ENCODE peak calls at places on chromosome 15, in ten cellular contexts. One of them, this sample, is unnamed.

GRCh38 chr15:33215941-33216872 is 21.7 kb upstream of the FMN1 start:
- DNase-seq in body of pancreas: no peak
- DNase-seq in IMR-90: peak; percentile 24
- DNase-seq in heart left ventricle: no peak
- DNase-seq in Peyer's patch: no peak
- DNase-seq in endothelial cell of umbilical vein: peak; percentile 31
- DNase-seq in transverse colon: no peak
- DNase-seq in spleen: no peak
- DNase-seq in K562: peak; percentile 16
- DNase-seq in tibial nerve: no peak
- DNase-seq in this sample: no peak

GRCh38 chr15:78023081-78023665 is 54.3 kb downstream of the TBC1D2B start:
- DNase-seq in body of pancreas: no peak
- DNase-seq in IMR-90: no peak
- DNase-seq in heart left ventricle: no peak
- DNase-seq in Peyer's patch: no peak
- DNase-seq in endothelial cell of umbilical vein: no peak
- DNase-seq in transverse colon: no peak
- DNase-seq in spleen: no peak
- DNase-seq in K562: no peak
- DNase-seq in tibial nerve: no peak
- DNase-seq in this sample: no peak

GRCh38 chr15:71443538-71443937 is 328.3 kb downstream of the THSD4 start:
- DNase-seq in body of pancreas: peak; percentile 66
- DNase-seq in IMR-90: peak; percentile 51
- DNase-seq in heart left ventricle: peak; percentile 42
- DNase-seq in Peyer's patch: peak; percentile 73
- DNase-seq in endothelial cell of umbilical vein: peak; percentile 55
- DNase-seq in transverse colon: peak; percentile 62
- DNase-seq in spleen: no peak
- DNase-seq in K562: peak; percentile 56
- DNase-seq in tibial nerve: peak; percentile 30
- DNase-seq in this sample: peak; percentile 68

GRCh38 chr15:82999905-83000671 is 11.4 kb downstream of the C15orf40 start:
- DNase-seq in body of pancreas: peak; percentile 59
- DNase-seq in IMR-90: peak; percentile 69
- DNase-seq in heart left ventricle: no peak
- DNase-seq in Peyer's patch: no peak
- DNase-seq in endothelial cell of umbilical vein: peak; percentile 71
- DNase-seq in transverse colon: no peak
- DNase-seq in spleen: no peak
- DNase-seq in K562: peak; percentile 27
- DNase-seq in tibial nerve: no peak
- DNase-seq in this sample: no peak

GRCh38 chr15:81754078-81754477 is 291.7 kb downstream of the MEX3B start:
- DNase-seq in body of pancreas: no peak
- DNase-seq in IMR-90: no peak
- DNase-seq in heart left ventricle: no peak
- DNase-seq in Peyer's patch: no peak
- DNase-seq in endothelial cell of umbilical vein: no peak
- DNase-seq in transverse colon: no peak
- DNase-seq in spleen: no peak
- DNase-seq in K562: no peak
- DNase-seq in tibial nerve: no peak
- DNase-seq in this sample: no peak

GRCh38 chr15:96416934-96417759 is 86.6 kb downstream of the NR2F2 start:
- DNase-seq in body of pancreas: no peak
- DNase-seq in IMR-90: peak; percentile 4
- DNase-seq in heart left ventricle: no peak
- DNase-seq in Peyer's patch: no peak
- DNase-seq in endothelial cell of umbilical vein: peak; percentile 47
- DNase-seq in transverse colon: no peak
- DNase-seq in spleen: no peak
- DNase-seq in K562: no peak
- DNase-seq in tibial nerve: no peak
- DNase-seq in this sample: no peak

GRCh38 chr15:68313501-68314390 is 36.2 kb downstream of the FEM1B start:
- DNase-seq in body of pancreas: no peak
- DNase-seq in IMR-90: no peak
- DNase-seq in heart left ventricle: no peak
- DNase-seq in Peyer's patch: peak; percentile 34
- DNase-seq in endothelial cell of umbilical vein: no peak
- DNase-seq in transverse colon: no peak
- DNase-seq in spleen: peak; percentile 55
- DNase-seq in K562: no peak
- DNase-seq in tibial nerve: no peak
- DNase-seq in this sample: no peak

GRCh38 chr15:67531379-67532059 is 10.6 kb downstream of the C15orf61 start:
- DNase-seq in body of pancreas: no peak
- DNase-seq in IMR-90: peak; percentile 80
- DNase-seq in heart left ventricle: no peak
- DNase-seq in Peyer's patch: no peak
- DNase-seq in endothelial cell of umbilical vein: peak; percentile 9
- DNase-seq in transverse colon: no peak
- DNase-seq in spleen: no peak
- DNase-seq in K562: no peak
- DNase-seq in tibial nerve: no peak
- DNase-seq in this sample: no peak

GRCh38 chr15:60941448-60941847 is 287.7 kb downstream of the RORA start:
- DNase-seq in body of pancreas: no peak
- DNase-seq in IMR-90: peak; percentile 93
- DNase-seq in heart left ventricle: no peak
- DNase-seq in Peyer's patch: no peak
- DNase-seq in endothelial cell of umbilical vein: no peak
- DNase-seq in transverse colon: no peak
- DNase-seq in spleen: no peak
- DNase-seq in K562: no peak
- DNase-seq in tibial nerve: no peak
- DNase-seq in this sample: no peak

GRCh38 chr15:51133140-51133630 is 38.5 kb upstream of the TNFAIP8L3 start:
- DNase-seq in body of pancreas: no peak
- DNase-seq in IMR-90: no peak
- DNase-seq in heart left ventricle: no peak
- DNase-seq in Peyer's patch: no peak
- DNase-seq in endothelial cell of umbilical vein: no peak
- DNase-seq in transverse colon: no peak
- DNase-seq in spleen: no peak
- DNase-seq in K562: no peak
- DNase-seq in tibial nerve: no peak
- DNase-seq in this sample: no peak

GRCh38 chr15:96367436-96368200 is 37.1 kb downstream of the NR2F2 start:
- DNase-seq in body of pancreas: no peak
- DNase-seq in IMR-90: no peak
- DNase-seq in heart left ventricle: no peak
- DNase-seq in Peyer's patch: no peak
- DNase-seq in endothelial cell of umbilical vein: peak; percentile 30
- DNase-seq in transverse colon: no peak
- DNase-seq in spleen: no peak
- DNase-seq in K562: no peak
- DNase-seq in tibial nerve: no peak
- DNase-seq in this sample: no peak

GRCh38 chr15:68820205-68820588 is 498 bp downstream of the ANP32A start:
- DNase-seq in body of pancreas: peak; percentile 64
- DNase-seq in IMR-90: no peak
- DNase-seq in heart left ventricle: peak; percentile 74
- DNase-seq in Peyer's patch: peak; percentile 78
- DNase-seq in endothelial cell of umbilical vein: peak; percentile 39
- DNase-seq in transverse colon: peak; percentile 52
- DNase-seq in spleen: peak; percentile 92
- DNase-seq in K562: no peak
- DNase-seq in tibial nerve: no peak
- DNase-seq in this sample: peak; percentile 49

GRCh38 chr15:59917504-59918157 is 86.5 kb upstream of the FOXB1 start:
- DNase-seq in body of pancreas: peak; percentile 71
- DNase-seq in IMR-90: peak; percentile 10
- DNase-seq in heart left ventricle: no peak
- DNase-seq in Peyer's patch: peak; percentile 76
- DNase-seq in endothelial cell of umbilical vein: peak; percentile 44
- DNase-seq in transverse colon: peak; percentile 76
- DNase-seq in spleen: peak; percentile 78
- DNase-seq in K562: peak; percentile 35
- DNase-seq in tibial nerve: no peak
- DNase-seq in this sample: peak; percentile 71

GRCh38 chr15:101026686-101027272 is 107.6 kb downstream of the LRRK1 start:
- DNase-seq in body of pancreas: no peak
- DNase-seq in IMR-90: no peak
- DNase-seq in heart left ventricle: peak; percentile 37
- DNase-seq in Peyer's patch: peak; percentile 30
- DNase-seq in endothelial cell of umbilical vein: no peak
- DNase-seq in transverse colon: peak; percentile 4
- DNase-seq in spleen: peak; percentile 74
- DNase-seq in K562: no peak
- DNase-seq in tibial nerve: no peak
- DNase-seq in this sample: peak; percentile 58

GRCh38 chr15:101027920-101028319 is 108.8 kb downstream of the LRRK1 start:
- DNase-seq in body of pancreas: no peak
- DNase-seq in IMR-90: no peak
- DNase-seq in heart left ventricle: peak; percentile 8
- DNase-seq in Peyer's patch: peak; percentile 8
- DNase-seq in endothelial cell of umbilical vein: no peak
- DNase-seq in transverse colon: peak; percentile 1
- DNase-seq in spleen: peak; percentile 23
- DNase-seq in K562: no peak
- DNase-seq in tibial nerve: no peak
- DNase-seq in this sample: no peak

GRCh38 chr15:101028772-101029438 is 109.7 kb downstream of the LRRK1 start:
- DNase-seq in body of pancreas: no peak
- DNase-seq in IMR-90: no peak
- DNase-seq in heart left ventricle: peak; percentile 12
- DNase-seq in Peyer's patch: peak; percentile 21
- DNase-seq in endothelial cell of umbilical vein: no peak
- DNase-seq in transverse colon: peak; percentile 4
- DNase-seq in spleen: peak; percentile 63
- DNase-seq in K562: no peak
- DNase-seq in tibial nerve: no peak
- DNase-seq in this sample: peak; percentile 11

GRCh38 chr15:101027273-101027901 is 108.2 kb downstream of the LRRK1 start:
- DNase-seq in body of pancreas: no peak
- DNase-seq in IMR-90: no peak
- DNase-seq in heart left ventricle: peak; percentile 22
- DNase-seq in Peyer's patch: peak; percentile 44
- DNase-seq in endothelial cell of umbilical vein: no peak
- DNase-seq in transverse colon: peak; percentile 8
- DNase-seq in spleen: peak; percentile 75
- DNase-seq in K562: no peak
- DNase-seq in tibial nerve: no peak
- DNase-seq in this sample: peak; percentile 34

GRCh38 chr15:101028321-101028720 is 109.2 kb downstream of the LRRK1 start:
- DNase-seq in body of pancreas: no peak
- DNase-seq in IMR-90: peak; percentile 57
- DNase-seq in heart left ventricle: no peak
- DNase-seq in Peyer's patch: peak; percentile 29
- DNase-seq in endothelial cell of umbilical vein: no peak
- DNase-seq in transverse colon: peak; percentile 7
- DNase-seq in spleen: no peak
- DNase-seq in K562: no peak
- DNase-seq in tibial nerve: no peak
- DNase-seq in this sample: no peak
- TF ChIP-seq POLR2A in body of pancreas: no peak
- TF ChIP-seq POLR2A in IMR-90: no peak
- TF ChIP-seq POLR2A in heart left ventricle: no peak
- TF ChIP-seq POLR2A in Peyer's patch: no peak
- TF ChIP-seq POLR2A in endothelial cell of umbilical vein: no peak
- TF ChIP-seq POLR2A in transverse colon: no peak
- TF ChIP-seq POLR2A in spleen: no peak
- TF ChIP-seq POLR2A in K562: no peak
- TF ChIP-seq POLR2A in tibial nerve: no peak
- TF ChIP-seq POLR2A in this sample: no peak

GRCh38 chr15:64865126-64865997 is 23.6 kb downstream of the PLEKHO2 start:
- DNase-seq in body of pancreas: no peak
- DNase-seq in IMR-90: no peak
- DNase-seq in heart left ventricle: no peak
- DNase-seq in Peyer's patch: no peak
- DNase-seq in endothelial cell of umbilical vein: no peak
- DNase-seq in transverse colon: no peak
- DNase-seq in spleen: no peak
- DNase-seq in K562: no peak
- DNase-seq in tibial nerve: no peak
- DNase-seq in this sample: no peak

GRCh38 chr15:64864080-64864479 is 22.4 kb downstream of the PLEKHO2 start:
- DNase-seq in body of pancreas: no peak
- DNase-seq in IMR-90: peak; percentile 38
- DNase-seq in heart left ventricle: no peak
- DNase-seq in Peyer's patch: no peak
- DNase-seq in endothelial cell of umbilical vein: no peak
- DNase-seq in transverse colon: no peak
- DNase-seq in spleen: no peak
- DNase-seq in K562: no peak
- DNase-seq in tibial nerve: no peak
- DNase-seq in this sample: no peak

GRCh38 chr15:64869501-64869900 is 27.8 kb downstream of the PLEKHO2 start:
- DNase-seq in body of pancreas: no peak
- DNase-seq in IMR-90: no peak
- DNase-seq in heart left ventricle: no peak
- DNase-seq in Peyer's patch: no peak
- DNase-seq in endothelial cell of umbilical vein: no peak
- DNase-seq in transverse colon: no peak
- DNase-seq in spleen: no peak
- DNase-seq in K562: no peak
- DNase-seq in tibial nerve: no peak
- DNase-seq in this sample: no peak

GRCh38 chr15:64861960-64862359 is 20.2 kb downstream of the PLEKHO2 start:
- DNase-seq in body of pancreas: no peak
- DNase-seq in IMR-90: no peak
- DNase-seq in heart left ventricle: no peak
- DNase-seq in Peyer's patch: no peak
- DNase-seq in endothelial cell of umbilical vein: no peak
- DNase-seq in transverse colon: no peak
- DNase-seq in spleen: no peak
- DNase-seq in K562: no peak
- DNase-seq in tibial nerve: no peak
- DNase-seq in this sample: no peak

GRCh38 chr15:64865998-64866520 is 24.3 kb downstream of the PLEKHO2 start:
- DNase-seq in body of pancreas: no peak
- DNase-seq in IMR-90: peak; percentile 98
- DNase-seq in heart left ventricle: no peak
- DNase-seq in Peyer's patch: no peak
- DNase-seq in endothelial cell of umbilical vein: no peak
- DNase-seq in transverse colon: peak; percentile 29
- DNase-seq in spleen: no peak
- DNase-seq in K562: no peak
- DNase-seq in tibial nerve: no peak
- DNase-seq in this sample: no peak
- H3K36me3 ChIP-seq in body of pancreas: no peaks in the 10 kb centered on the region
- H3K36me3 ChIP-seq in IMR-90: peaks cover 57% of the 10 kb centered on the region
- H3K36me3 ChIP-seq in heart left ventricle: no peaks in the 10 kb centered on the region
- H3K36me3 ChIP-seq in Peyer's patch: no peaks in the 10 kb centered on the region
- H3K36me3 ChIP-seq in endothelial cell of umbilical vein: no peaks in the 10 kb centered on the region
- H3K36me3 ChIP-seq in transverse colon: no peaks in the 10 kb centered on the region
- H3K36me3 ChIP-seq in spleen: peaks cover 97% of the 10 kb centered on the region
- H3K36me3 ChIP-seq in K562: peaks cover 19% of the 10 kb centered on the region
- H3K36me3 ChIP-seq in tibial nerve: no peaks in the 10 kb centered on the region
- H3K36me3 ChIP-seq in this sample: no peaks in the 10 kb centered on the region

GRCh38 chr15:23869391-23869790 is 182.3 kb upstream of the NDN start:
- DNase-seq in body of pancreas: peak; percentile 73
- DNase-seq in IMR-90: no peak
- DNase-seq in heart left ventricle: peak; percentile 46
- DNase-seq in Peyer's patch: no peak
- DNase-seq in endothelial cell of umbilical vein: no peak
- DNase-seq in transverse colon: peak; percentile 37
- DNase-seq in spleen: peak; percentile 75
- DNase-seq in K562: peak; percentile 19
- DNase-seq in tibial nerve: no peak
- DNase-seq in this sample: peak; percentile 88
- H3K4me3 ChIP-seq in body of pancreas: no peak overlapping the region
- H3K4me3 ChIP-seq in IMR-90: no peak overlapping the region
- H3K4me3 ChIP-seq in heart left ventricle: no peak overlapping the region
- H3K4me3 ChIP-seq in Peyer's patch: no peak overlapping the region
- H3K4me3 ChIP-seq in endothelial cell of umbilical vein: no peak overlapping the region
- H3K4me3 ChIP-seq in transverse colon: no peak overlapping the region
- H3K4me3 ChIP-seq in spleen: no peak overlapping the region
- H3K4me3 ChIP-seq in K562: no peak overlapping the region
- H3K4me3 ChIP-seq in tibial nerve: no peak overlapping the region
- H3K4me3 ChIP-seq in this sample: peak overlapping the region; percentile 25

GRCh38 chr15:76178321-76178720 is 118.5 kb downstream of the TMEM266 start:
- DNase-seq in body of pancreas: no peak
- DNase-seq in IMR-90: no peak
- DNase-seq in heart left ventricle: no peak
- DNase-seq in Peyer's patch: no peak
- DNase-seq in endothelial cell of umbilical vein: no peak
- DNase-seq in transverse colon: no peak
- DNase-seq in spleen: no peak
- DNase-seq in K562: no peak
- DNase-seq in tibial nerve: no peak
- DNase-seq in this sample: no peak
- TF ChIP-seq POLR2A in body of pancreas: no peak
- TF ChIP-seq POLR2A in IMR-90: no peak
- TF ChIP-seq POLR2A in heart left ventricle: no peak
- TF ChIP-seq POLR2A in Peyer's patch: no peak
- TF ChIP-seq POLR2A in endothelial cell of umbilical vein: no peak
- TF ChIP-seq POLR2A in transverse colon: no peak
- TF ChIP-seq POLR2A in spleen: no peak
- TF ChIP-seq POLR2A in K562: no peak
- TF ChIP-seq POLR2A in tibial nerve: no peak
- TF ChIP-seq POLR2A in this sample: no peak